ENCODE peak calls at places on chromosomes 7 and 10, in four cellular contexts. One of them, this sample, is unnamed.

GRCh38 chr7:125046767-125047166 is 117.1 kb upstream of the POT1 start:
- DNase-seq in ureter: no peak
- DNase-seq in breast epithelium: no peak
- DNase-seq in stimulated activated CD8-positive, alpha-beta memory T cell treated with anti-CD3 and anti-CD28 coated beads, Interleukin-15, amount 100 ng/mL, for 1 hour: no peak
- DNase-seq in this sample: no peak

GRCh38 chr7:723541-723940 is 3.0 kb upstream of the DNAAF5 start:
- DNase-seq in breast epithelium: no peak
- DNase-seq in stimulated activated CD8-positive, alpha-beta memory T cell treated with anti-CD3 and anti-CD28 coated beads, Interleukin-15, amount 100 ng/mL, for 1 hour: no peak
- DNase-seq in ureter: peak; percentile 38
- DNase-seq in this sample: no peak

GRCh38 chr10:26755443-26755903 is 58.0 kb downstream of the PDSS1 start:
- DNase-seq in breast epithelium: no peak
- DNase-seq in ureter: no peak
- DNase-seq in stimulated activated CD8-positive, alpha-beta memory T cell treated with anti-CD3 and anti-CD28 coated beads, Interleukin-15, amount 100 ng/mL, for 1 hour: no peak
- DNase-seq in this sample: no peak

GRCh38 chr10:5976689-5977470 is 463 bp downstream of the IL15RA start:
- DNase-seq in stimulated activated CD8-positive, alpha-beta memory T cell treated with anti-CD3 and anti-CD28 coated beads, Interleukin-15, amount 100 ng/mL, for 1 hour: no peak
- DNase-seq in ureter: peak; percentile 67
- DNase-seq in breast epithelium: no peak
- DNase-seq in this sample: peak; percentile 92

GRCh38 chr7:100373261-100373831 is at the start of gene PILRA:
- DNase-seq in stimulated activated CD8-positive, alpha-beta memory T cell treated with anti-CD3 and anti-CD28 coated beads, Interleukin-15, amount 100 ng/mL, for 1 hour: no peak
- DNase-seq in breast epithelium: no peak
- DNase-seq in ureter: no peak
- DNase-seq in this sample: no peak

GRCh38 chr10:62043493-62043938 is 142.0 kb downstream of the ARID5B start:
- DNase-seq in breast epithelium: no peak
- DNase-seq in stimulated activated CD8-positive, alpha-beta memory T cell treated with anti-CD3 and anti-CD28 coated beads, Interleukin-15, amount 100 ng/mL, for 1 hour: no peak
- DNase-seq in ureter: no peak
- DNase-seq in this sample: no peak

GRCh38 chr10:87659571-87660483 is at the start of gene PAPSS2:
- DNase-seq in breast epithelium: peak; percentile 21
- DNase-seq in stimulated activated CD8-positive, alpha-beta memory T cell treated with anti-CD3 and anti-CD28 coated beads, Interleukin-15, amount 100 ng/mL, for 1 hour: no peak
- DNase-seq in ureter: peak; percentile 59
- DNase-seq in this sample: no peak

GRCh38 chr7:130492519-130493274 is 812 bp downstream of the MEST start:
- DNase-seq in stimulated activated CD8-positive, alpha-beta memory T cell treated with anti-CD3 and anti-CD28 coated beads, Interleukin-15, amount 100 ng/mL, for 1 hour: no peak
- DNase-seq in ureter: no peak
- DNase-seq in breast epithelium: no peak
- DNase-seq in this sample: peak; percentile 82

GRCh38 chr7:150450491-150450992 is at the start of gene GIMAP8:
- DNase-seq in stimulated activated CD8-positive, alpha-beta memory T cell treated with anti-CD3 and anti-CD28 coated beads, Interleukin-15, amount 100 ng/mL, for 1 hour: no peak
- DNase-seq in breast epithelium: no peak
- DNase-seq in ureter: no peak
- DNase-seq in this sample: peak; percentile 92

GRCh38 chr10:114687459-114687858 is 29.4 kb upstream of the ABLIM1 start:
- DNase-seq in stimulated activated CD8-positive, alpha-beta memory T cell treated with anti-CD3 and anti-CD28 coated beads, Interleukin-15, amount 100 ng/mL, for 1 hour: no peak
- DNase-seq in ureter: no peak
- DNase-seq in breast epithelium: no peak
- DNase-seq in this sample: no peak

GRCh38 chr10:114110174-114110972 is 63.6 kb downstream of the CCDC186 start:
- DNase-seq in stimulated activated CD8-positive, alpha-beta memory T cell treated with anti-CD3 and anti-CD28 coated beads, Interleukin-15, amount 100 ng/mL, for 1 hour: no peak
- DNase-seq in breast epithelium: no peak
- DNase-seq in ureter: no peak
- DNase-seq in this sample: no peak

GRCh38 chr10:30178565-30178964 is 119.2 kb upstream of the JCAD start:
- DNase-seq in ureter: no peak
- DNase-seq in breast epithelium: no peak
- DNase-seq in stimulated activated CD8-positive, alpha-beta memory T cell treated with anti-CD3 and anti-CD28 coated beads, Interleukin-15, amount 100 ng/mL, for 1 hour: no peak
- DNase-seq in this sample: no peak

GRCh38 chr7:94055963-94056362 is 51.8 kb upstream of the BET1 start:
- DNase-seq in breast epithelium: no peak
- DNase-seq in stimulated activated CD8-positive, alpha-beta memory T cell treated with anti-CD3 and anti-CD28 coated beads, Interleukin-15, amount 100 ng/mL, for 1 hour: no peak
- DNase-seq in ureter: no peak
- DNase-seq in this sample: no peak

This sample was measured in esophagus muscularis mucosa.